ENCODE peak calls at places on chromosome 1, in seven cellular contexts. P, M, F, K, T, G and H are unnamed samples.

GRCh38 chr1:230288641-230289349 is 137.3 kb downstream of the PGBD5 start:
- DNase-seq in P (no peak), M (no peak), F (no peak), K (no peak), T (no peak), G (no peak), H (no peak)

GRCh38 chr1:68383092-68383491 is 66.7 kb downstream of the RPE65 start:
- DNase-seq in P (no peak), M (no peak), F (no peak), K (no peak), T (no peak), G (no peak), H (no peak)

GRCh38 chr1:81151300-81151699 is 649.4 kb upstream of the ADGRL2 start:
- DNase-seq in P (no peak), M (no peak), F (no peak), K (no peak), T (no peak), G (no peak), H (no peak)

GRCh38 chr1:23752909-23753308 is 9.6 kb downstream of the ELOA start:
- DNase-seq in P (no peak), M (no peak), F (no peak), K (no peak), T (no peak), G (no peak), H (no peak)

GRCh38 chr1:10727703-10728348 is 68.6 kb downstream of the CASZ1 start:
- DNase-seq in P (no peak), M (no peak), F (no peak), K (no peak), T (no peak), G (no peak), H (no peak)

GRCh38 chr1:151058682-151059341 is 610 bp downstream of the CDC42SE1 start:
- DNase-seq in P (peak; percentile 33), M (no peak), F (peak; percentile 49), K (peak; percentile 21), T (peak; percentile 4), G (no peak), H (no peak)

GRCh38 chr1:244304156-244304555 is 147.6 kb downstream of the ADSS2 start:
- DNase-seq in P (no peak), M (no peak), F (no peak), K (no peak), T (no peak), G (no peak), H (no peak)

GRCh38 chr1:203055166-203055799 is 29.0 kb downstream of the PPFIA4 start:
- DNase-seq in P (no peak), M (no peak), F (peak; percentile 69), K (no peak), T (no peak), G (peak; percentile 60), H (no peak)

GRCh38 chr1:3405974-3406867 is 48.2 kb upstream of the ARHGEF16 start:
- DNase-seq in P (no peak), M (no peak), F (no peak), K (no peak), T (no peak), G (no peak), H (no peak)

GRCh38 chr1:86957206-86957605 is 42.8 kb downstream of the HS2ST1 start:
- DNase-seq in P (no peak), M (no peak), F (no peak), K (no peak), T (no peak), G (no peak), H (no peak)